ENCODE peak calls at places on chromosomes 12 and 14, in four cellular contexts. B is K562, L is GM12878, W is HL-60. S is an unnamed sample.

GRCh38 chr14:95482967-95483842 is 33.2 kb downstream of the SYNE3 start:
- DNase-seq in B (peak; percentile 16), L (no peak), W (no peak), S (no peak)

GRCh38 chr14:101821528-101821927 is 60.0 kb downstream of the PPP2R5C start:
- DNase-seq in L (no peak), B (no peak), W (peak; percentile 34), S (no peak)

GRCh38 chr12:101745481-101745880 is 6.2 kb upstream of the SYCP3 start:
- DNase-seq in W (no peak), B (no peak), L (no peak), S (no peak)

GRCh38 chr12:11829764-11830194 is 180.3 kb downstream of the ETV6 start:
- DNase-seq in L (no peak), B (no peak), W (no peak), S (no peak)

GRCh38 chr12:94290353-94290752 is 142.0 kb downstream of the PLXNC1 start:
- DNase-seq in L (no peak), W (no peak), B (no peak), S (no peak)

GRCh38 chr12:91335724-91336123 is 153.1 kb upstream of the DCN start:
- DNase-seq in B (no peak), L (no peak), W (no peak), S (no peak)

GRCh38 chr12:106245767-106246166 is 2.1 kb downstream of the CKAP4 start:
- DNase-seq in L (no peak), W (no peak), B (no peak), S (no peak)

GRCh38 chr12:93174048-93174447 is 203.7 kb upstream of the NUDT4 start:
- DNase-seq in L (no peak), W (no peak), B (no peak), S (no peak)

GRCh38 chr12:402127-402456 is 648 bp downstream of the CCDC77 start:
- DNase-seq in W (no peak), B (no peak), L (no peak), S (no peak)

GRCh38 chr12:52697058-52697582 is 6.2 kb downstream of the KRT77 start:
- DNase-seq in L (no peak), W (no peak), B (peak; percentile 28), S (no peak)

GRCh38 chr12:117664169-117664568 is 302.7 kb upstream of the NOS1 start:
- DNase-seq in B (no peak), L (no peak), W (no peak), S (no peak)

GRCh38 chr12:91877022-91877421 is 268.6 kb downstream of the BTG1 start:
- DNase-seq in W (peak; percentile 22), B (no peak), L (peak; percentile 20), S (peak; percentile 1)

GRCh38 chr12:131124487-131125280 is 171.0 kb downstream of the ADGRD1 start:
- DNase-seq in W (no peak), B (no peak), L (no peak), S (no peak)

GRCh38 chr12:132444957-132445883 is 44.7 kb upstream of the FBRSL1 start:
- DNase-seq in L (no peak), B (peak; percentile 72), W (no peak), S (peak; percentile 87)

GRCh38 chr14:50545618-50546017 is 13.2 kb upstream of the MAP4K5 start:
- DNase-seq in B (no peak), L (no peak), W (no peak), S (no peak)

GRCh38 chr14:35897616-35898111 is 71.5 kb downstream of the BRMS1L start:
- DNase-seq in W (no peak), B (no peak), L (no peak), S (no peak)

GRCh38 chr14:56821807-56822615 is 11.7 kb upstream of the OTX2 start:
- DNase-seq in B (no peak), W (no peak), L (no peak), S (no peak)

GRCh38 chr14:105374389-105374788 is 23.9 kb upstream of the TEX22 start:
- DNase-seq in L (no peak), W (no peak), B (peak; percentile 40), S (no peak)

GRCh38 chr12:62210422-62210821 is 49.8 kb upstream of the USP15 start:
- DNase-seq in B (peak; percentile 50), L (no peak), W (peak; percentile 58), S (no peak)

GRCh38 chr12:46124848-46125619 is 134.7 kb upstream of the SCAF11 start:
- DNase-seq in B (peak; percentile 35), L (no peak), W (peak; percentile 26), S (no peak)

GRCh38 chr14:64303471-64303917 is 9.3 kb upstream of the ESR2 start:
- DNase-seq in L (peak; percentile 28), W (peak; percentile 1), B (peak; percentile 44), S (peak; percentile 37)

GRCh38 chr12:74644681-74645080 is 107.0 kb downstream of the ATXN7L3B start:
- DNase-seq in L (no peak), B (no peak), W (no peak), S (no peak)

GRCh38 chr12:122080149-122081107 is 1.9 kb downstream of the MLXIP start:
- DNase-seq in W (peak; percentile 45), L (no peak), B (no peak), S (no peak)

GRCh38 chr12:85527192-85527591 is 247.2 kb downstream of the ALX1 start:
- DNase-seq in B (no peak), L (peak; percentile 25), W (no peak), S (no peak)

GRCh38 chr14:88829188-88829587 is 4.7 kb downstream of the TTC8 start:
- DNase-seq in L (no peak), B (no peak), W (no peak), S (no peak)

GRCh38 chr12:124162151-124163110 is 132.5 kb upstream of the RFLNA start:
- DNase-seq in B (no peak), L (no peak), W (no peak), S (no peak)

GRCh38 chr12:86945685-86946196 is 689.5 kb upstream of the MGAT4C start:
- DNase-seq in W (no peak), L (no peak), B (no peak), S (no peak)

GRCh38 chr14:100867631-100868315 is 35.7 kb downstream of the RTL1 start:
- DNase-seq in W (no peak), B (no peak), L (no peak), S (no peak)

GRCh38 chr12:100114574-100114973 is 28.1 kb downstream of the BLTP3B start:
- DNase-seq in W (no peak), L (no peak), B (no peak), S (no peak)

GRCh38 chr12:116075251-116075650 is 202.2 kb downstream of the MED13L start:
- DNase-seq in W (no peak), B (no peak), L (no peak), S (no peak)

GRCh38 chr12:9049520-9050133 is 60.3 kb downstream of the KLRG1 start:
- DNase-seq in W (no peak), L (no peak), B (peak; percentile 22), S (no peak)

GRCh38 chr14:73754911-73755360 is 40.8 kb upstream of the PNMA1 start:
- DNase-seq in W (no peak), L (no peak), B (no peak), S (no peak)

GRCh38 chr12:124500232-124501079 is 67.0 kb downstream of the NCOR2 start:
- DNase-seq in B (no peak), L (no peak), W (no peak), S (no peak)

GRCh38 chr14:87407344-87407743 is 585.6 kb downstream of the GALC start:
- DNase-seq in W (no peak), B (no peak), L (no peak), S (no peak)

DNA sequence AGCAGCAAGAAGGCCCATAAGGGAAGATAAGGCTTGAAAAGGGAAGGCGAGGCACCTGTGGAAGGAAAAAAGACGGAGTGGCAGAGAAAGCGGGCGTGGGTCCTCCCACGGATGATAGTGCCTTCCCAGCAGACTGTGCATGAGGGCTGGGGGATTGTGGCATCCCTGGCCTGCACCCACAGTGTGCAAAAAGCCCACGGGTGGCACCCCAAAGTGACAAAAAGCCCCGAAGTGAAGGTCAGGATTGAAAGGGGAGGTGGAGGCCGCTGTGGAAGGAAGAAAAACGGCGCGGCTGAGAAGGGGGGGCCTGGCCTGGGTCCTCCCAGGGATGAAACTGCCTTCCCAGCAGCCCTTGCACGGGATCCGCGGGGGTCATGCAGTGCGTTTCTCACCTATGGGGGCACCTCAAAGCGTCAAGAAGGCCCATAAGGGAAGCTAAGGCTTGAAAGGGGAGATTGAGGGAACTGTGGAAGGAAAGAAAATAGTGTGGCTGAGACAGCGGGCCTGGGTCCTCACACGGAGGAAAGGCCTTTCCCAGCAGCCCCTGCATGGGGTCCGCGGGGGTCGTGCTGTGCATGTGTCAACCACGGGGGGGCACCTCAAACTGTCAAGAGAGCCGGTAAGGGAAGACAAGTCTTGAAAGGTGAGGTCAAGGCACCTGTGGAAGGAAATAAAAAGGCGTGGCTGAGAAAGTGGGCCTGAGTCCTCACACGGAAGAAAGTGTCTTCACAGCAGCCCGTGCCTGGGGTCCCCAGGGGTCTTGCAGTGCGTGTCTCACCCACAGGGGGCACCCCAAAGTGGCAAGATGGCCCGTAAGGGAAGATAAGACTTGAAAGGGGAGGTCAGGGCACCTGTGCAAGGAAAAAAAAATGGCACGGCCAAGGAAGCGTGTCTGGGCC is 274.1 kb downstream of the ALG10 start:
- DNase-seq in W (no peak), B (no peak), L (no peak), S (no peak)
- TF ChIP-seq SPI1 in W (no peak), B (no peak), L (no peak), S (no peak)

DNA sequence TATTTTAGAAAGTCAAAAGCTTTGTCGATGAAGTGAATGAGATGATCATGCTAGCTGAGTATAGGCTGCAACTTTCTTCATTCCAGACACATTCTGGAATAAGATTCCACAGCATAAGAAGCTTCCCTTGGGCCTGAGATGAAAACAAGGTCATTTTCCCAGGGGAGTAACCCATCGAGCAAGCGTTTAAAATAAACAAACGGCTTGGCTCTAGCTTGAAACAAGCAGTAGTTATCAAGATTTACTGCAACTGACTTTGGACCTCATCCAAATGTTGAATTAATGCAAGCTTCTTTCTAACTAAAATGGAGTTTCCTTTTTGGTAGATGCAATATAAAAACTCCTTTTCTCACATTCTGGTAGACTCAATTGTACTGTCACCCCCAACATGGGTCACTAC is 23.0 kb downstream of the KCNJ8 start:
- DNase-seq in W (no peak), B (no peak), L (no peak), S (no peak)
- TF ChIP-seq SPI1 in W (no peak), B (no peak), L (no peak), S (no peak)

DNA sequence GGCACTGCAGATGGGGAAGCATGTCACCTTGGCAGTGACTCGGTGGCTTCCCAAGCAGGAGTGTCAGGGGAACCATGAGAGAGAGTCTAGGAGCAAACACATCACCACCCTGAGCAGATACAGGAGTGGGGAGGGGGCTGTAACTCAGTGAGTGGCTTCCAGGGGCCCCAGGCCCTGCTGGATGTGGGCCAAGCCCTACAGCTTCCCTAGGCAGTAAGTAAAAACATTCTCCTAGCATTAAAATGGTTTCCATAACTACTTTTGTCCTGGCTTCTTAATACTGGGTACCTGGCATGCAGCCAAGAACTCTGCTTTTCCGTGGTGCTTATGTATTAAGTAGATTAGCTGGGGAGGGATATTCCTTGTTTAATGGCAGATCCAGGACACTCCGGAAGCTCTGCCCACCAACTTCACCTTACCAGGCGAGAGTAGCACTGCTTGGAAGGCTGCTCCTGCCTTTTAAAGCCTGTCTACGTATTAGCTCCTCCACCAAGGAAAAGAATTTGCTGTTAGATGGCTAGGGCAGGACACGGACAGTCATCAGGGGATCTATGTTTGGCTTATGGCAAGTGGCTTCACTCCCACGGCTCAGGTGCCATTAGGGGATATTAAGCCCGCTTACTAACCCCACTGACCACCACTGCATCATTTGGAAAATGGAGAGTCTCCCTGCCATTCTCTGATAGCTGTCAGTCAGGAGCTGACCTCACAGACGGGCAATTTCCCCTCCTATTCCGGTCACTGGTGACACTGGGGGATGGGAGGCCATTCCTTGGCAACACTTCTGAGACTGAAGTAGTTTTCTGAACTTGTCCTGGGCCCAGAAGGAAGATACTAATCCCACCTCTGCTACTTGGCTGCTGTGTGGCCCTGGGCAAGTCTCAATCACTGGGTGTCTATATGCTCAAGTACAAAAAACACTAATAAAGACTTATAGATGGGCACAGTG is 22.8 kb downstream of the OTUB2 start:
- DNase-seq in L (no peak), B (no peak), W (no peak), S (no peak)
- TF ChIP-seq SPI1 in L (no peak), B (no peak), W (no peak), S (no peak)

GRCh38 chr12:51373222-51373621 is 18.0 kb downstream of the GALNT6 start:
- DNase-seq in B (no peak), W (no peak), L (no peak), S (no peak)
- TF ChIP-seq SPI1 in B (peak; percentile 26), W (peak; percentile 88), L (no peak), S (no peak)